ENCODE peak calls at places on chromosomes 4 and X, in six cellular contexts. Q is amniotic epithelial cell; P is activated naive CD8-positive, alpha-beta T cell treated with anti-CD3 and anti-CD28 coated beads, Interleukin-2, amount 50 U/mL, for 24 hours; B is GM23248; O is neural crest cell; T is GM20000. K is an unnamed sample.

GRCh38 chr4:100372432-100372831 is 145.4 kb downstream of the EMCN start:
- DNase-seq in O (no peak), B (peak; percentile 26), Q (peak; percentile 21), P (no peak), T (no peak), K (no peak)

GRCh38 chr4:30726090-30726668 is 6.0 kb downstream of the PCDH7 start:
- DNase-seq in T (no peak), Q (peak; percentile 43), O (no peak), B (no peak), P (no peak), K (no peak)

GRCh38 chr4:170281027-170281426 is 191.3 kb upstream of the AADAT start:
- DNase-seq in T (no peak), B (no peak), Q (no peak), P (no peak), O (no peak), K (no peak)

GRCh38 chr4:1711906-1712215 is 258 bp downstream of the SLBP start:
- DNase-seq in Q (peak; percentile 22), B (peak; percentile 73), P (no peak), T (peak; percentile 57), O (no peak), K (no peak)

GRCh38 chr4:182916483-182917181 is 554 bp downstream of the DCTD start:
- DNase-seq in T (peak; percentile 41), B (peak; percentile 90), Q (peak; percentile 75), O (peak; percentile 40), P (peak; percentile 42), K (peak; percentile 78)

GRCh38 chr4:60683953-60684352 is 516.2 kb upstream of the ADGRL3 start:
- DNase-seq in Q (peak; percentile 56), P (no peak), O (no peak), B (peak; percentile 25), T (no peak), K (no peak)

GRCh38 chrX:17549005-17549685 is 174.1 kb downstream of the NHS start:
- DNase-seq in B (no peak), O (no peak), P (peak; percentile 7), Q (no peak), T (no peak), K (no peak)

GRCh38 chr4:17817027-17817426 is 6.2 kb downstream of the NCAPG start:
- DNase-seq in O (no peak), T (peak; percentile 33), Q (peak; percentile 88), B (peak; percentile 84), P (no peak), K (no peak)

GRCh38 chrX:39670281-39670680 is 427.5 kb downstream of the BCOR start:
- DNase-seq in T (no peak), B (peak; percentile 28), Q (peak; percentile 19), O (no peak), P (no peak), K (no peak)

GRCh38 chrX:153433161-153433680 is 12.6 kb downstream of the TREX2 start:
- DNase-seq in P (no peak), Q (no peak), T (no peak), B (no peak), O (no peak), K (no peak)

GRCh38 chrX:19176901-19177630 is 54.8 kb upstream of the ADGRG2 start:
- DNase-seq in T (no peak), B (no peak), O (no peak), Q (no peak), P (no peak), K (no peak)

GRCh38 chr4:33722800-33723511 is 2521.4 kb downstream of the ARAP2 start:
- DNase-seq in T (no peak), O (no peak), P (no peak), B (peak; percentile 64), Q (no peak), K (no peak)

GRCh38 chr4:87506974-87507701 is 22.0 kb downstream of the SPARCL1 start:
- DNase-seq in T (no peak), Q (peak; percentile 78), O (no peak), B (peak; percentile 91), P (no peak), K (no peak)

GRCh38 chrX:11085305-11085704 is 25.8 kb upstream of the HCCS start:
- DNase-seq in B (no peak), Q (no peak), T (no peak), O (no peak), P (no peak), K (no peak)

GRCh38 chr4:2825740-2826139 is 17.9 kb upstream of the ADD1 start:
- DNase-seq in T (no peak), Q (no peak), B (no peak), P (no peak), O (no peak), K (peak; percentile 44)

GRCh38 chrX:26778320-26778888 is 562.4 kb downstream of the MAGEB5 start:
- DNase-seq in P (no peak), T (no peak), B (no peak), Q (no peak), O (no peak), K (no peak)

K was measured in lower lobe of right lung.